ENCODE peak calls at places on chromosomes 11 and 22, in seven cellular contexts. E, Q, A, X, N, I and T are unnamed samples.

GRCh38 chr11:93196816-93197382 is 892 bp downstream of the SLC36A4 start:
- DNase-seq in I (no peak), N (peak; percentile 22), A (no peak), Q (no peak), X (no peak), E (peak; percentile 8), T (no peak)

GRCh38 chr11:36345084-36345511 is 49.0 kb downstream of the PRR5L start:
- DNase-seq in X (no peak), E (no peak), A (no peak), N (no peak), I (no peak), Q (no peak), T (no peak)

GRCh38 chr11:43639224-43639623 is 41.3 kb upstream of the HSD17B12 start:
- DNase-seq in I (no peak), A (no peak), N (no peak), X (no peak), E (no peak), Q (no peak), T (no peak)

GRCh38 chr11:3036419-3036818 is 20.8 kb downstream of the CARS1 start:
- DNase-seq in A (peak; percentile 19), N (no peak), X (no peak), E (no peak), Q (no peak), I (no peak), T (no peak)

GRCh38 chr22:27032121-27032761 is 374.9 kb downstream of the MIAT start:
- DNase-seq in X (no peak), I (no peak), A (no peak), Q (no peak), N (no peak), E (no peak), T (peak; percentile 2)

GRCh38 chr11:93537767-93538261 is 5.4 kb downstream of the SMCO4 start:
- DNase-seq in Q (no peak), X (no peak), A (no peak), N (peak; percentile 47), I (no peak), E (no peak), T (no peak)

GRCh38 chr11:102564110-102564509 is 33.6 kb upstream of the MMP7 start:
- DNase-seq in I (peak; percentile 56), N (peak; percentile 88), E (peak; percentile 74), A (no peak), Q (no peak), X (no peak), T (peak; percentile 31)

GRCh38 chr11:44987506-44987905 is 36.8 kb upstream of the TP53I11 start:
- DNase-seq in X (no peak), A (no peak), I (no peak), Q (no peak), N (no peak), E (no peak), T (no peak)

GRCh38 chr11:43576834-43577521 is 103.6 kb upstream of the HSD17B12 start:
- DNase-seq in Q (no peak), X (peak; percentile 58), E (peak; percentile 12), A (no peak), I (peak; percentile 62), N (peak; percentile 49), T (peak; percentile 71)

GRCh38 chr11:107696140-107696539 is 15.7 kb downstream of the SLN start:
- DNase-seq in A (no peak), I (peak; percentile 71), N (peak; percentile 97), E (peak; percentile 77), X (no peak), Q (no peak), T (no peak)

GRCh38 chr22:19590696-19591095 is 66.5 kb upstream of the CLDN5 start:
- DNase-seq in I (no peak), N (no peak), A (no peak), X (no peak), E (no peak), Q (no peak), T (no peak)

GRCh38 chr11:134266841-134267251 is 9.3 kb upstream of the GLB1L3 start:
- DNase-seq in A (no peak), E (no peak), N (peak; percentile 72), X (no peak), Q (no peak), I (no peak), T (no peak)

GRCh38 chr11:119751281-119752060 is 22.5 kb upstream of the NECTIN1 start:
- DNase-seq in N (no peak), Q (peak; percentile 46), I (no peak), A (peak; percentile 70), E (no peak), X (no peak), T (peak; percentile 25)

GRCh38 chr11:57818812-57819211 is 57.2 kb downstream of the CTNND1 start:
- DNase-seq in I (no peak), X (no peak), N (no peak), Q (no peak), A (no peak), E (no peak), T (no peak)

GRCh38 chr11:2466869-2467694 is 22.3 kb downstream of the KCNQ1 start:
- DNase-seq in N (no peak), E (no peak), A (no peak), X (peak; percentile 61), I (no peak), Q (peak; percentile 84), T (no peak)

GRCh38 chr11:70079691-70080090 is 1.6 kb downstream of the ANO1 start:
- DNase-seq in Q (no peak), X (no peak), N (no peak), E (no peak), I (no peak), A (no peak), T (no peak)

GRCh38 chr11:14361951-14362350 is 3.0 kb upstream of the RRAS2 start:
- DNase-seq in A (no peak), X (no peak), Q (no peak), N (no peak), I (no peak), E (no peak), T (no peak)

GRCh38 chr11:14359573-14360031 is 619 bp upstream of the RRAS2 start:
- DNase-seq in X (no peak), A (no peak), N (peak; percentile 35), I (no peak), Q (no peak), E (no peak), T (no peak)

GRCh38 chr11:14362613-14363012 is 3.6 kb upstream of the RRAS2 start:
- DNase-seq in N (no peak), Q (no peak), A (no peak), I (no peak), X (no peak), E (no peak), T (no peak)

GRCh38 chr11:14358729-14359439 is at the start of gene RRAS2:
- DNase-seq in N (peak; percentile 65), I (peak; percentile 78), E (peak; percentile 33), Q (peak; percentile 75), X (peak; percentile 88), A (no peak), T (peak; percentile 76)

GRCh38 chr11:14360976-14361375 is 2.0 kb upstream of the RRAS2 start:
- DNase-seq in I (no peak), E (no peak), X (no peak), A (no peak), Q (no peak), N (no peak), T (no peak)
- TF ChIP-seq POLR2A in I (no peak), E (no peak), X (no peak), A (no peak), Q (no peak), N (no peak), T (no peak)

GRCh38 chr22:36384766-36385400 is 2.9 kb downstream of the MYH9 start:
- DNase-seq in A (no peak), N (no peak), Q (no peak), X (no peak), E (no peak), I (no peak), T (no peak)
- TF ChIP-seq POLR2A in A (peak; percentile 23), N (no peak), Q (no peak), X (no peak), E (no peak), I (no peak), T (no peak)

GRCh38 chr11:289145-289705 is 299 bp downstream of the PGGHG start:
- DNase-seq in N (no peak), A (no peak), E (no peak), Q (peak; percentile 51), I (no peak), X (no peak), T (no peak)

GRCh38 chr11:289706-290620 is 1.0 kb downstream of the PGGHG start:
- DNase-seq in X (peak; percentile 60), E (no peak), Q (no peak), N (no peak), I (no peak), A (no peak), T (no peak)

GRCh38 chr11:287821-288327 is 1.1 kb upstream of the PGGHG start:
- DNase-seq in A (no peak), E (no peak), X (peak; percentile 66), Q (peak; percentile 39), I (no peak), N (no peak), T (no peak)

GRCh38 chr11:290621-291231 is 1.8 kb downstream of the PGGHG start:
- DNase-seq in A (no peak), I (no peak), N (no peak), X (peak; percentile 57), Q (no peak), E (no peak), T (no peak)

GRCh38 chr11:288328-289144 is at the start of gene PGGHG:
- DNase-seq in A (no peak), E (no peak), N (no peak), X (peak; percentile 94), I (no peak), Q (peak; percentile 95), T (peak; percentile 43)
- TF ChIP-seq POLR2A in A (no peak), E (no peak), N (no peak), X (peak; percentile 21), I (no peak), Q (no peak), T (no peak)

DNA sequence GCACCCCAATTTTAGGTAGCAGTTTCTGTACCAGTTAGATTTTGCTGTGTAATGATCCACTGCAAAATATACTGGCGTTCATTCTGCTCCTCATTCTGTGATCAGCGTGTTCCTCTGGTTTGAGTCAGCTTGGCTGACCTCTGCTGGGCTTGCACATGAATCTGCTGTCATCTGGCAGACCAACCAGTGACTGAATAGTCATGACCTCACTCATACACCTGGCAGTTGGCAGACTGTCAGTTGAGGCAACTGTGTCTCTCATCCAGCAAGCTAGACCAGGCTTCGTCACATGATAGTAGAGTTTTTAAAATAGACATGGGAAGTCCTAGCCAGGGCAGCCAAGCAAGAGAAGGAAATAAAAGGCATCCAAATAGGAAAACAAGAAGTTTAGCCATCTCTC is 316.3 kb upstream of the LARGE1 start:
- DNase-seq in N (no peak), A (no peak), E (no peak), X (no peak), Q (no peak), I (no peak), T (no peak)
- TF ChIP-seq POLR2A in N (no peak), A (no peak), E (no peak), X (no peak), Q (no peak), I (no peak), T (no peak)